ENCODE peak calls at places on chromosomes 6 and 20, in six cellular contexts. C, U, M, E, A and S are unnamed samples.

GRCh38 chr20:6519556-6519955 is 247.9 kb upstream of the BMP2 start:
- DNase-seq in C (peak; percentile 82), U (peak; percentile 91), M (no peak), E (no peak), A (no peak), S (peak; percentile 84)

GRCh38 chr20:6045566-6045965 is 8.3 kb downstream of the LRRN4 start:
- DNase-seq in C (no peak), U (peak; percentile 79), M (no peak), E (no peak), A (no peak), S (peak; percentile 60)

GRCh38 chr6:167328086-167328485 is 3.2 kb downstream of the TTLL2 start:
- DNase-seq in C (no peak), U (no peak), M (no peak), E (no peak), A (no peak), S (no peak)

GRCh38 chr20:44054118-44054517 is 132.9 kb downstream of the JPH2 start:
- DNase-seq in C (no peak), U (no peak), M (no peak), E (no peak), A (no peak), S (no peak)

GRCh38 chr6:56370127-56370540 is 122.8 kb upstream of the COL21A1 start:
- DNase-seq in C (no peak), U (no peak), M (no peak), E (no peak), A (peak; percentile 86), S (peak; percentile 73)

GRCh38 chr20:57514273-57514751 is 10.6 kb downstream of the CTCFL start:
- DNase-seq in C (peak; percentile 77), U (peak; percentile 64), M (no peak), E (no peak), A (peak; percentile 85), S (peak; percentile 88)

GRCh38 chr6:168695701-168696100 is 254.7 kb downstream of the SMOC2 start:
- DNase-seq in C (no peak), U (no peak), M (no peak), E (no peak), A (no peak), S (no peak)

GRCh38 chr6:75830959-75831885 is 82.2 kb downstream of the MYO6 start:
- DNase-seq in C (peak; percentile 40), U (peak; percentile 77), M (no peak), E (no peak), A (no peak), S (peak; percentile 42)

GRCh38 chr20:10553326-10553984 is 118.3 kb downstream of the SLX4IP start:
- DNase-seq in C (peak; percentile 48), U (peak; percentile 82), M (peak; percentile 6), E (peak; percentile 67), A (peak; percentile 61), S (peak; percentile 90)

GRCh38 chr6:69026243-69026642 is 391.2 kb downstream of the ADGRB3 start:
- DNase-seq in C (no peak), U (peak; percentile 15), M (no peak), E (no peak), A (no peak), S (peak; percentile 49)

GRCh38 chr6:53938810-53939209 is 144.0 kb downstream of the LRRC1 start:
- DNase-seq in C (no peak), U (peak; percentile 64), M (no peak), E (no peak), A (no peak), S (peak; percentile 43)

GRCh38 chr6:160300076-160300695 is 41.6 kb upstream of the SLC22A2 start:
- DNase-seq in C (no peak), U (no peak), M (no peak), E (no peak), A (peak; percentile 96), S (no peak)

GRCh38 chr6:165972139-165972802 is 195.4 kb downstream of the TBXT start:
- DNase-seq in C (no peak), U (no peak), M (no peak), E (no peak), A (no peak), S (no peak)

GRCh38 chr6:43674921-43675320 is 12.7 kb downstream of the MRPS18A start:
- DNase-seq in C (no peak), U (no peak), M (no peak), E (no peak), A (no peak), S (no peak)